ENCODE peak calls at places on chromosomes 2 and 18, in four cellular contexts. One of them, this sample, is unnamed.

GRCh38 chr2:19282305-19282704 is 76.1 kb downstream of the OSR1 start:
- DNase-seq in fibroblast of lung: no peak
- DNase-seq in body of pancreas: no peak
- DNase-seq in stomach: no peak
- DNase-seq in this sample: no peak

GRCh38 chr18:44452346-44452745 is 228.3 kb upstream of the SETBP1 start:
- DNase-seq in fibroblast of lung: peak; percentile 65
- DNase-seq in body of pancreas: peak; percentile 5
- DNase-seq in stomach: no peak
- DNase-seq in this sample: no peak

GRCh38 chr18:24009651-24010333 is 4.8 kb upstream of the TTC39C start:
- DNase-seq in fibroblast of lung: no peak
- DNase-seq in body of pancreas: no peak
- DNase-seq in stomach: no peak
- DNase-seq in this sample: no peak

GRCh38 chr2:152247337-152247695 is 71.8 kb upstream of the STAM2 start:
- DNase-seq in fibroblast of lung: peak; percentile 69
- DNase-seq in body of pancreas: no peak
- DNase-seq in stomach: no peak
- DNase-seq in this sample: no peak

GRCh38 chr2:227430644-227431043 is 41.3 kb upstream of the AGFG1 start:
- DNase-seq in fibroblast of lung: peak; percentile 29
- DNase-seq in body of pancreas: no peak
- DNase-seq in stomach: no peak
- DNase-seq in this sample: no peak

GRCh38 chr2:176583530-176584101 is 314.4 kb downstream of the MTX2 start:
- DNase-seq in fibroblast of lung: peak; percentile 84
- DNase-seq in body of pancreas: no peak
- DNase-seq in stomach: no peak
- DNase-seq in this sample: no peak

GRCh38 chr2:27185331-27186026 is 26.4 kb upstream of the ATRAID start:
- DNase-seq in fibroblast of lung: peak; percentile 68
- DNase-seq in body of pancreas: peak; percentile 17
- DNase-seq in stomach: peak; percentile 41
- DNase-seq in this sample: peak; percentile 60

GRCh38 chr2:7994397-7994951 is 687.4 kb upstream of the ID2 start:
- DNase-seq in fibroblast of lung: no peak
- DNase-seq in body of pancreas: peak; percentile 73
- DNase-seq in stomach: peak; percentile 33
- DNase-seq in this sample: no peak

GRCh38 chr2:73494031-73494430 is 108.4 kb downstream of the ALMS1 start:
- DNase-seq in fibroblast of lung: peak; percentile 81
- DNase-seq in body of pancreas: no peak
- DNase-seq in stomach: no peak
- DNase-seq in this sample: no peak

GRCh38 chr2:72996152-72996502 is 75.4 kb downstream of the SFXN5 start:
- DNase-seq in fibroblast of lung: no peak
- DNase-seq in body of pancreas: no peak
- DNase-seq in stomach: peak; percentile 21
- DNase-seq in this sample: no peak

GRCh38 chr2:110886806-110887573 is 154.6 kb downstream of the ACOXL start:
- DNase-seq in fibroblast of lung: no peak
- DNase-seq in body of pancreas: no peak
- DNase-seq in stomach: no peak
- DNase-seq in this sample: no peak

GRCh38 chr18:23356915-23357421 is 96.1 kb upstream of the RIOK3 start:
- DNase-seq in fibroblast of lung: peak; percentile 93
- DNase-seq in body of pancreas: no peak
- DNase-seq in stomach: no peak
- DNase-seq in this sample: no peak

GRCh38 chr2:49251766-49252165 is 97.5 kb upstream of the FSHR start:
- DNase-seq in fibroblast of lung: peak; percentile 86
- DNase-seq in body of pancreas: no peak
- DNase-seq in stomach: no peak
- DNase-seq in this sample: no peak

GRCh38 chr2:110674620-110675555 is 3.0 kb downstream of the BUB1 start:
- DNase-seq in fibroblast of lung: peak; percentile 54
- DNase-seq in body of pancreas: no peak
- DNase-seq in stomach: peak; percentile 34
- DNase-seq in this sample: no peak

GRCh38 chr2:102271844-102272243 is 39.5 kb upstream of the IL1RL1 start:
- DNase-seq in fibroblast of lung: no peak
- DNase-seq in body of pancreas: no peak
- DNase-seq in stomach: no peak
- DNase-seq in this sample: no peak

GRCh38 chr18:58403799-58404455 is 225.0 kb downstream of the ALPK2 start:
- DNase-seq in fibroblast of lung: no peak
- DNase-seq in body of pancreas: peak; percentile 62
- DNase-seq in stomach: no peak
- DNase-seq in this sample: no peak

DNA sequence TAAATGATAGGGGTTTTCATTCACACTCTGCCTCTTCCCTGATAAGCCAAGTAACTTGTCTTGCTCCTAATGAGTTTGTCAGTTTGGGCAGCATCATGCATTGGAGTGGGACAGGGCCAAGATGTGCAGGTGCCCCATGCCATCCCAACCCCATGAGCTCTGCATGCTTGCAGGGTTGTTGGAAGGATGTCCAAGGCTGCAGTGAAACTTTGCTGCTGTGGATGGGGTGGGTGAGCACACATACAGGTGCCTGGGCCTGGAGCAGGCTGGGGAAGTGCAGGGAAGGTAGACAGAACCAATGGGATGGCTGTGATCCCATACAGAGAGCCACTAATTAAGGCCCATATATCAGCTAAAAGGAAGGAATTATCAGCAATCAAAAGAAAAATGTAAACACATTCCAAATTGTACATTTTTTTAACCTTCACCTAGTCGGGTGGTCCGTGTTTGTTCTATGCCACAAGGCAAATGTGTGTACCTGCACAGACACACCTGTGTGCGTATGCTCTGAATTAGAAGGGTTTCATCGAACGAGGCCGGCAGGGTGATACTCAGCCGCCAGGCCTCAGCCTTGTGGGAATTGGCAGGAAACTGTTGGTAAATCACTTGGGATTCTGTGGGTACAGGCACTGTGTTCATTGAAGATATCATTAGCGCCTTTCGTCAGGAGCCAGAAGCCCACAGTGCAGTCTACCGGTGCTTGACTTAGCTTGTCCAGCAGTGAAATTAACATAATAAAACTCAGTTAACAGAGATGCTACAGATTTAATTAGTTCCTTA is 342.9 kb downstream of the MYCN start:
- DNase-seq in fibroblast of lung: no peak
- DNase-seq in body of pancreas: no peak
- DNase-seq in stomach: no peak
- DNase-seq in this sample: no peak
- H3K9me3 ChIP-seq in fibroblast of lung: no peaks in the 10 kb centered on the region
- H3K9me3 ChIP-seq in body of pancreas: no peaks in the 10 kb centered on the region
- H3K9me3 ChIP-seq in stomach: no peaks in the 10 kb centered on the region
- H3K9me3 ChIP-seq in this sample: no peaks in the 10 kb centered on the region

DNA sequence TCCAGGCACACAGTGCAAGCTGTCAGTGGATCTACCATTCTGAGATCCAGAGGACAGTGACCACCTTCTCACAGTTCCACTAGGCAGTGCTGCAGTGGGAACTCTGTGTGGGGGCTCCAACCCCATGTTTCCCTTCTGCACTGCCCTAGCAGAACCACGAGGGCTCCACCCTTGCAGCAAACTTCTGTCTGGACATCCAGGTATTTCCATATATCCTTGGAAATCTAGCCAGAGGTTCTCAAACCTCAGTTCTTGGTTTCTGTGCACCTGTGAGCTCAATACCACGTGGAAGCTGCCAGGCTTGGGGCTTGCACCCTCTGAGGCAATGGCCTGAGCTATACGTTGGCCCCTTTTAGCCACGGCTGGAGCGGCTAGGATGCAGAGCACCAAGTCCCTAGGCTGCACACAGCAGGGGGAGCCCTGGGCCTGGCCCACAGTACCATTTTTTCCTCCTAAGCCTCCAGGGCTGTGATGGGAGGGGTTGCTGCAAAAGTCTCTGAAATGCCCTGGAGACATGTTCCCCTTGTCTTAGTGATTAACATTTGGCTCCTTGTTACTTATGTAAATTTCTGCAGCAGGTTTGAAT is 77.5 kb downstream of the MAP4K3 start:
- DNase-seq in fibroblast of lung: no peak
- DNase-seq in body of pancreas: no peak
- DNase-seq in stomach: no peak
- DNase-seq in this sample: no peak
- H3K9me3 ChIP-seq in fibroblast of lung: no peaks in the 10 kb centered on the region
- H3K9me3 ChIP-seq in body of pancreas: peaks cover 20% of the 10 kb centered on the region
- H3K9me3 ChIP-seq in stomach: peaks cover 30% of the 10 kb centered on the region
- H3K9me3 ChIP-seq in this sample: no peaks in the 10 kb centered on the region

GRCh38 chr2:94978917-94979316 is 46.6 kb upstream of the MAL start:
- DNase-seq in fibroblast of lung: no peak
- DNase-seq in body of pancreas: no peak
- DNase-seq in stomach: no peak
- DNase-seq in this sample: no peak

GRCh38 chr2:94982156-94982555 is 43.4 kb upstream of the MAL start:
- DNase-seq in fibroblast of lung: no peak
- DNase-seq in body of pancreas: no peak
- DNase-seq in stomach: no peak
- DNase-seq in this sample: no peak

GRCh38 chr2:94980406-94980805 is 45.1 kb upstream of the MAL start:
- DNase-seq in fibroblast of lung: no peak
- DNase-seq in body of pancreas: no peak
- DNase-seq in stomach: no peak
- DNase-seq in this sample: no peak

GRCh38 chr2:94977826-94978225 is 47.7 kb upstream of the MAL start:
- DNase-seq in fibroblast of lung: no peak
- DNase-seq in body of pancreas: no peak
- DNase-seq in stomach: no peak
- DNase-seq in this sample: no peak

GRCh38 chr2:94979406-94980375 is 45.8 kb upstream of the MAL start:
- DNase-seq in fibroblast of lung: no peak
- DNase-seq in body of pancreas: no peak
- DNase-seq in stomach: no peak
- DNase-seq in this sample: no peak
- H3K9me3 ChIP-seq in fibroblast of lung: no peaks in the 10 kb centered on the region
- H3K9me3 ChIP-seq in body of pancreas: no peaks in the 10 kb centered on the region
- H3K9me3 ChIP-seq in stomach: no peaks in the 10 kb centered on the region
- H3K9me3 ChIP-seq in this sample: no peaks in the 10 kb centered on the region

DNA sequence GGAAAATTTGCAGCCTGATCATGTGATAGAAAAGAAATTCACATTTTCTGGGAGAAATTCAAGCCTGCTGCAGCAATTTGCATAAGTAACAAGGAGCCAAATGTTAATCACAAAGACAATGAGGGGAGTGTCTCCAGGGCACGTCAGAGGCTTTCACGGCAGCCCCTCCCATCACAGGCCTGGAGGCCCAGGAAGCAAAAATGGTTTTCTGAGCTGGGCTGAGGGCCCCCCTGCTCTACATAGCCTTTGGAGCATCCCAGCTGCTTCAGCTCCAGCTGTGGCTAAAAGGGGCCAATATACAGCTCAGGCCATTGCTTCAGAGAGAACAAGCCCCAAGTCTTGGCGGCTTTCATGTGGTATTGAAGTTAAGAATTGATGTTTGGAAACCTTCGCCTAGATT is 445.3 kb upstream of the ZEB2 start:
- DNase-seq in fibroblast of lung: no peak
- DNase-seq in body of pancreas: no peak
- DNase-seq in stomach: no peak
- DNase-seq in this sample: no peak
- H3K9me3 ChIP-seq in fibroblast of lung: no peaks in the 10 kb centered on the region
- H3K9me3 ChIP-seq in body of pancreas: peaks cover 6% of the 10 kb centered on the region
- H3K9me3 ChIP-seq in stomach: peaks cover 29% of the 10 kb centered on the region
- H3K9me3 ChIP-seq in this sample: no peaks in the 10 kb centered on the region

DNA sequence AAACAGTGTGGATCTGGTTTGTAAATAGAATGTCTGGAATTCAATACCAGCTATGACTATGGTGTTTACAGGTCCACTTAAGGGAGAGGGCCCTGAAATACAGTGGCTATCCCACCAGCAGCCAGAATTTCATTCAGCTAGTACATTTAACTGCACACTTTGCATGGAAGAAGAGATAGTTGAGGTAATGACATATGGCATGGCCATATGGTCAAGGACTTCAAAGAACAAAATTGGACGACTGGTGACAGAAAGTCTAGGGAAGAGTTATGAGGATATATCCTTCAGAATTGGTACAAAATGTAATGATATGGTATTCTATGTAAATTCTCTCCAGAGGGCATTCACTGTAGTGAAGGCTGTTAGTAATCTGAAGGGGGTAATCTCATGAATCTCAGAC is 105.0 kb downstream of the IKZF2 start:
- DNase-seq in fibroblast of lung: no peak
- DNase-seq in body of pancreas: no peak
- DNase-seq in stomach: no peak
- DNase-seq in this sample: no peak
- H3K9me3 ChIP-seq in fibroblast of lung: no peaks in the 10 kb centered on the region
- H3K9me3 ChIP-seq in body of pancreas: no peaks in the 10 kb centered on the region
- H3K9me3 ChIP-seq in stomach: no peaks in the 10 kb centered on the region
- H3K9me3 ChIP-seq in this sample: no peaks in the 10 kb centered on the region